ENCODE peak calls at places on chromosomes 7 and 10, in six cellular contexts. One of them, this sample, is unnamed. For H3K4me1, the result is how much of the 10 kb centered on the place peaks cover.

GRCh38 chr10:8116926-8117493 is 62.5 kb downstream of the GATA3 start:
- DNase-seq in neural progenitor cell: no peak
- DNase-seq in IMR-90: no peak
- DNase-seq in esophagus squamous epithelium: no peak
- DNase-seq in heart left ventricle: no peak
- DNase-seq in Karpas-422: no peak
- DNase-seq in this sample: no peak

GRCh38 chr7:10939237-10939910 is 34.3 kb upstream of the PHF14 start:
- DNase-seq in neural progenitor cell: no peak
- DNase-seq in IMR-90: no peak
- DNase-seq in esophagus squamous epithelium: no peak
- DNase-seq in heart left ventricle: no peak
- DNase-seq in Karpas-422: peak
- DNase-seq in this sample: peak

GRCh38 chr7:90232440-90232839 is 12.5 kb upstream of the CFAP69 start:
- DNase-seq in neural progenitor cell: no peak
- DNase-seq in IMR-90: no peak
- DNase-seq in esophagus squamous epithelium: no peak
- DNase-seq in heart left ventricle: no peak
- DNase-seq in Karpas-422: no peak
- DNase-seq in this sample: no peak

GRCh38 chr7:55074008-55074499 is 55.2 kb downstream of the EGFR start:
- DNase-seq in neural progenitor cell: no peak
- DNase-seq in IMR-90: peak
- DNase-seq in esophagus squamous epithelium: no peak
- DNase-seq in heart left ventricle: peak
- DNase-seq in Karpas-422: peak
- DNase-seq in this sample: no peak

GRCh38 chr7:141500608-141501007 is 50.6 kb upstream of the AGK start:
- DNase-seq in neural progenitor cell: no peak
- DNase-seq in IMR-90: no peak
- DNase-seq in esophagus squamous epithelium: no peak
- DNase-seq in heart left ventricle: no peak
- DNase-seq in Karpas-422: no peak
- DNase-seq in this sample: no peak

GRCh38 chr7:80622531-80622930 is 15.9 kb upstream of the CD36 start:
- DNase-seq in neural progenitor cell: no peak
- DNase-seq in IMR-90: peak
- DNase-seq in esophagus squamous epithelium: no peak
- DNase-seq in heart left ventricle: no peak
- DNase-seq in Karpas-422: no peak
- DNase-seq in this sample: no peak

GRCh38 chr10:3867454-3868273 is 82.7 kb upstream of the KLF6 start:
- DNase-seq in neural progenitor cell: no peak
- DNase-seq in IMR-90: peak
- DNase-seq in esophagus squamous epithelium: no peak
- DNase-seq in heart left ventricle: no peak
- DNase-seq in Karpas-422: no peak
- DNase-seq in this sample: no peak

GRCh38 chr7:149624006-149624405 is 126.4 kb upstream of the ZNF746 start:
- DNase-seq in neural progenitor cell: peak
- DNase-seq in IMR-90: peak
- DNase-seq in esophagus squamous epithelium: no peak
- DNase-seq in heart left ventricle: peak
- DNase-seq in Karpas-422: peak
- DNase-seq in this sample: peak

GRCh38 chr10:97234403-97234802 is 48.6 kb upstream of the SLIT1 start:
- DNase-seq in neural progenitor cell: peak
- DNase-seq in IMR-90: peak
- DNase-seq in esophagus squamous epithelium: no peak
- DNase-seq in heart left ventricle: no peak
- DNase-seq in Karpas-422: peak
- DNase-seq in this sample: no peak

GRCh38 chr7:92634924-92635519 is 44.8 kb upstream of the FAM133B start:
- DNase-seq in neural progenitor cell: no peak
- DNase-seq in IMR-90: peak
- DNase-seq in esophagus squamous epithelium: no peak
- DNase-seq in heart left ventricle: no peak
- DNase-seq in Karpas-422: no peak
- DNase-seq in this sample: no peak

GRCh38 chr10:103545771-103546281 is 52.3 kb downstream of the NEURL1 start:
- DNase-seq in neural progenitor cell: no peak
- DNase-seq in IMR-90: no peak
- DNase-seq in esophagus squamous epithelium: no peak
- DNase-seq in heart left ventricle: no peak
- DNase-seq in Karpas-422: peak
- DNase-seq in this sample: no peak

GRCh38 chr7:53485354-53485753 is 449.9 kb downstream of the POM121L12 start:
- DNase-seq in neural progenitor cell: no peak
- DNase-seq in IMR-90: no peak
- DNase-seq in esophagus squamous epithelium: no peak
- DNase-seq in heart left ventricle: no peak
- DNase-seq in Karpas-422: no peak
- DNase-seq in this sample: no peak

GRCh38 chr7:43469051-43469450 is 113.9 kb upstream of the STK17A start:
- DNase-seq in neural progenitor cell: no peak
- DNase-seq in IMR-90: no peak
- DNase-seq in esophagus squamous epithelium: no peak
- DNase-seq in heart left ventricle: no peak
- DNase-seq in Karpas-422: no peak
- DNase-seq in this sample: no peak

GRCh38 chr10:67438605-67439258 is 257.3 kb downstream of the CTNNA3 start:
- DNase-seq in neural progenitor cell: no peak
- DNase-seq in IMR-90: no peak
- DNase-seq in esophagus squamous epithelium: no peak
- DNase-seq in heart left ventricle: no peak
- DNase-seq in Karpas-422: no peak
- DNase-seq in this sample: no peak

GRCh38 chr10:48199580-48200377 is 74.7 kb downstream of the FRMPD2 start:
- DNase-seq in neural progenitor cell: no peak
- DNase-seq in IMR-90: peak
- DNase-seq in esophagus squamous epithelium: no peak
- DNase-seq in heart left ventricle: no peak
- DNase-seq in Karpas-422: peak
- DNase-seq in this sample: no peak

GRCh38 chr7:84647797-84648762 is 453.5 kb upstream of the SEMA3A start:
- DNase-seq in neural progenitor cell: no peak
- DNase-seq in IMR-90: peak
- DNase-seq in esophagus squamous epithelium: no peak
- DNase-seq in heart left ventricle: no peak
- DNase-seq in Karpas-422: no peak
- DNase-seq in this sample: no peak

GRCh38 chr10:103759100-103759781 is 96.1 kb downstream of the SH3PXD2A start:
- DNase-seq in neural progenitor cell: no peak
- DNase-seq in IMR-90: peak
- DNase-seq in esophagus squamous epithelium: no peak
- DNase-seq in heart left ventricle: peak
- DNase-seq in Karpas-422: no peak
- DNase-seq in this sample: peak

GRCh38 chr10:100827819-100828743 is 82.7 kb downstream of the PAX2 start:
- DNase-seq in neural progenitor cell: peak
- DNase-seq in IMR-90: no peak
- DNase-seq in esophagus squamous epithelium: no peak
- DNase-seq in heart left ventricle: no peak
- DNase-seq in Karpas-422: peak
- DNase-seq in this sample: no peak

DNA sequence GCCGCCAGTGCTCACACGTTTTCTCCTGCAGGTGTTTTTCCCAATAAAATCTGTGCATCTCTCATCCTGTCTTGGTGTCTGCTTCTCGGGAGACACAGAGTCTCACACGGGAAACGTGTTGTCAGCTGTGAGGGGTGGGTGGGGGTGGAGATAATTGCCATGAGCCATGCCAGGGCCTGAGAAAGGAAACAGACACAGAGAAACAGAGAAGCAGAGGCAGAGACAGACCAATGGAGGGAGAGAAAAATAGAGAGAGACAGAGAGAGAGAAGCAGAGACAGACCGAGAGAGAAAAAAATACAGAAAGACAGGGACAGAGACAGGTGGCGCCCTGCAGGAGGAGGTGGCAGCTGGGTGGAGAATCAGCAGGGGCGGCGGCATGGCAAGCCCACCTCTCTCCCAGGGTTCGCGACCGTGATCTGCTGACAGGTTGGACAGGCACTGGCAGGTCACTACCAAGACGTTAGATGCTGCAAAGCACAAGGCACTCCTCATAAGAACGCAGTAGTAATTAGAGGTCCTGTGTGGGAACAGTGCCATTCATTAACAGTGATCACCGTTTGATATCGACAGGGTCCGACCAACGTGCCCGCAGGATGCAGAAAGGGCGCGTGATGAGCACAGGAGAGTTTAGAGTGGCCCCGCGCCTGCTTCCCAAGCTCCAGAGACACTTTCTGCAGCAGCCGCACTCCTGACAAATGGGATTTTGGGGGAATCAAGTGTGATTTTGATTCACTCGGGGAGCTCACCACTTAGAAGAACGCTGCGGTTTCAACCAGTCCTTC is 70.5 kb upstream of the INSIG1 start:
- DNase-seq in neural progenitor cell: no peak
- DNase-seq in IMR-90: no peak
- DNase-seq in esophagus squamous epithelium: no peak
- DNase-seq in heart left ventricle: no peak
- DNase-seq in Karpas-422: no peak
- DNase-seq in this sample: no peak
- H3K4me3 ChIP-seq in neural progenitor cell: no peak
- H3K4me3 ChIP-seq in IMR-90: no peak
- H3K4me3 ChIP-seq in esophagus squamous epithelium: no peak
- H3K4me3 ChIP-seq in heart left ventricle: no peak
- H3K4me3 ChIP-seq in Karpas-422: no peak
- H3K4me3 ChIP-seq in this sample: no peak

DNA sequence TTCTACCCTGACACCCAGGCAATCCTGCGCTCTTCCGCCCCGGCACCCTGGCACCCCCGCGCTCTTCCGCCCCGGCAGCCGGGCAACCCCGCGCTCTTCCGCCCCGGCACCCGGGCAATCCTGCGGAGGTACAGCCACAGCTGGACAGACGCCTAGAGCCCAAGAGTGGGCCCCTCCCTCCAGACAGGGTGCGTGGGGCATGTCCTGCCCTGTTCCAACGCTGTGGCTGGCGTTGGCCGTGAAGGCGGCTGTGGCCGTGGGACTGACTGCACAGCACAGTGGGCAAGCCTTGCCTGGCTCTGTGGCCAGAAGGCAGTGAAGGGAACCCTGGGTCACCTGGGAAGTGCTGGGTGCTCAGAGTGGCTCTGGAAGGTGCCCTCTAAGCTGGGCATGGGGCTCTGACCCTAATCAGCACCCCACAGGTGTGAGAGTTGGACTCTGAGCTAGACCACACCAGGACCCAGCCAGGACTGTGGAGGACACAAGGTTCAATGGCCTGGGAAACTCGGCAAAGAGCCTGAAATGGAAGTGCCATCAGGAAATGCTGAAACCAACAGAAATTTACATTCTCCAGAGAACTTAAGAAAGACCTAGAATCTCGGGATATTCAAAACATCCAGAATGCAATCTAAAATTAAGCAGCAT is 253.5 kb downstream of the ELFN1 start:
- DNase-seq in neural progenitor cell: no peak
- DNase-seq in IMR-90: no peak
- DNase-seq in esophagus squamous epithelium: no peak
- DNase-seq in heart left ventricle: no peak
- DNase-seq in Karpas-422: no peak
- DNase-seq in this sample: peak
- H3K4me1 ChIP-seq in neural progenitor cell: under half
- H3K4me1 ChIP-seq in IMR-90: under half
- H3K4me1 ChIP-seq in esophagus squamous epithelium: under half
- H3K4me1 ChIP-seq in heart left ventricle: under half
- H3K4me1 ChIP-seq in Karpas-422: under half
- H3K4me1 ChIP-seq in this sample: under half

GRCh38 chr10:73853196-73853595 is 21.2 kb downstream of the CAMK2G start:
- DNase-seq in neural progenitor cell: no peak
- DNase-seq in IMR-90: no peak
- DNase-seq in esophagus squamous epithelium: no peak
- DNase-seq in heart left ventricle: no peak
- DNase-seq in Karpas-422: no peak
- DNase-seq in this sample: no peak
- H3K4me3 ChIP-seq in neural progenitor cell: no peak
- H3K4me3 ChIP-seq in IMR-90: no peak
- H3K4me3 ChIP-seq in esophagus squamous epithelium: no peak
- H3K4me3 ChIP-seq in heart left ventricle: no peak
- H3K4me3 ChIP-seq in Karpas-422: no peak
- H3K4me3 ChIP-seq in this sample: no peak

GRCh38 chr10:92695679-92696605 is 6.2 kb downstream of the HHEX start:
- DNase-seq in neural progenitor cell: peak
- DNase-seq in IMR-90: peak
- DNase-seq in esophagus squamous epithelium: no peak
- DNase-seq in heart left ventricle: no peak
- DNase-seq in Karpas-422: peak
- DNase-seq in this sample: no peak

GRCh38 chr10:92697663-92698511 is 8.1 kb downstream of the HHEX start:
- DNase-seq in neural progenitor cell: no peak
- DNase-seq in IMR-90: peak
- DNase-seq in esophagus squamous epithelium: no peak
- DNase-seq in heart left ventricle: no peak
- DNase-seq in Karpas-422: peak
- DNase-seq in this sample: no peak

GRCh38 chr10:92696606-92697383 is 7.0 kb downstream of the HHEX start:
- DNase-seq in neural progenitor cell: peak
- DNase-seq in IMR-90: no peak
- DNase-seq in esophagus squamous epithelium: no peak
- DNase-seq in heart left ventricle: no peak
- DNase-seq in Karpas-422: peak
- DNase-seq in this sample: no peak

GRCh38 chr10:92699518-92700272 is 9.9 kb downstream of the HHEX start:
- DNase-seq in neural progenitor cell: peak
- DNase-seq in IMR-90: peak
- DNase-seq in esophagus squamous epithelium: no peak
- DNase-seq in heart left ventricle: peak
- DNase-seq in Karpas-422: peak
- DNase-seq in this sample: no peak

DNA sequence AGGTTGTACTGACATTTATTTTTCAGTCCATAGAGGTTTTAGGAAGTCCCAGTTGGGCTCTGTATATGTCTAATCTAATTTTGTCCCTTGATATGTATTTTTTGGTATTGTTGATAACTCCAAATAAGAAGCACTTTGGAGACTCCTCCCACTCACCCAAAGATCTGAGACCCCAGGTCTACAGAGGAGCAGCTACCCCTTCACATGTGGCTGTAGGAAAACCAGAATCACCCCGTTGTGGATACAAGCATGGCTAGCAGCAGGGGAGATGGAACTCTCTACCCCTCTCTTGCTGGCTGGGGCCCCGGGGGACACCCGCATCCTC is 9.4 kb downstream of the HHEX start:
- DNase-seq in neural progenitor cell: no peak
- DNase-seq in IMR-90: no peak
- DNase-seq in esophagus squamous epithelium: no peak
- DNase-seq in heart left ventricle: no peak
- DNase-seq in Karpas-422: no peak
- DNase-seq in this sample: no peak
- H3K4me1 ChIP-seq in neural progenitor cell: under half
- H3K4me1 ChIP-seq in IMR-90: under half
- H3K4me1 ChIP-seq in esophagus squamous epithelium: under half
- H3K4me1 ChIP-seq in heart left ventricle: under half
- H3K4me1 ChIP-seq in Karpas-422: under half
- H3K4me1 ChIP-seq in this sample: under half

DNA sequence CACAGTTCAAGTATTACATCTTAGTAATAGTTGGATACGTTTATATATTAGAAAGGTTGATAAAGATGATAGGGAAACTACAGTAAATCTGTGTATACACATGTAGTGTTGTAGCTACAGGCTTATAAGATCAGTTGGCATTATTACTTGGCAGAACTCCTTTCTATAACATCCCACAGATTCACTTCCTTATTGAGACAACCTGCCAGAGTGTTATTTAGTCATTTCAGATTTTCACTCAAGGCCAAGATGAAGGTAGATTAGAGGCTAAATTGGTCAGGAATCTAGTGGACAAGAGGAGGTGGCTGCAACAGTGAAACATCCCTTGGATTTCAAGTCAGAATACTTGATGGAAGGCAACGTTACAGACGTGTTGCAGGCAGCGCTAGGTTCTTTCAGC is 63.0 kb downstream of the PAPSS2 start:
- DNase-seq in neural progenitor cell: no peak
- DNase-seq in IMR-90: no peak
- DNase-seq in esophagus squamous epithelium: no peak
- DNase-seq in heart left ventricle: no peak
- DNase-seq in Karpas-422: no peak
- DNase-seq in this sample: no peak
- H3K4me3 ChIP-seq in neural progenitor cell: no peak
- H3K4me3 ChIP-seq in IMR-90: no peak
- H3K4me3 ChIP-seq in esophagus squamous epithelium: no peak
- H3K4me3 ChIP-seq in heart left ventricle: no peak
- H3K4me3 ChIP-seq in Karpas-422: no peak
- H3K4me3 ChIP-seq in this sample: no peak

This sample was measured in psoas muscle.